ENCODE peak calls at places on chromosome 20, in five cellular contexts. T, L, O, K and D are unnamed samples.

GRCh38 chr20:40741507-40742106 is 52.6 kb upstream of the MAFB start:
- DNase-seq in T (peak), L (peak), O (peak), K (peak), D (no peak)

GRCh38 chr20:61253640-61254511 is 1.8 kb downstream of the CDH4 start:
- DNase-seq in T (peak), L (peak), O (no peak), K (no peak), D (no peak)

GRCh38 chr20:57179265-57179664 is 87.2 kb downstream of the BMP7 start:
- DNase-seq in T (peak), L (no peak), O (no peak), K (no peak), D (no peak)

GRCh38 chr20:49928411-49929141 is 7.6 kb upstream of the RNF114 start:
- DNase-seq in T (peak), L (peak), O (peak), K (peak), D (peak)

GRCh38 chr20:51462566-51463276 is 79.8 kb downstream of the NFATC2 start:
- DNase-seq in T (peak), L (no peak), O (no peak), K (no peak), D (no peak)

GRCh38 chr20:46330831-46331371 is 22.6 kb upstream of the CDH22 start:
- DNase-seq in T (no peak), L (no peak), O (no peak), K (no peak), D (no peak)

GRCh38 chr20:16922834-16923233 is 174.7 kb downstream of the OTOR start:
- DNase-seq in T (peak), L (peak), O (no peak), K (peak), D (no peak)

GRCh38 chr20:58818585-58819285 is 32.0 kb downstream of the GNAS-AS1 start:
- DNase-seq in T (no peak), L (peak), O (no peak), K (peak), D (no peak)

GRCh38 chr20:48823960-48824497 is 3.8 kb downstream of the PREX1 start:
- DNase-seq in T (peak), L (peak), O (no peak), K (peak), D (no peak)

GRCh38 chr20:32168184-32168910 is 39.2 kb downstream of the PLAGL2 start:
- DNase-seq in T (peak), L (peak), O (no peak), K (no peak), D (no peak)

GRCh38 chr20:10925767-10926166 is 252.0 kb upstream of the JAG1 start:
- DNase-seq in T (no peak), L (no peak), O (no peak), K (no peak), D (no peak)

GRCh38 chr20:44618318-44618731 is 33.2 kb downstream of the ADA start:
- DNase-seq in T (no peak), L (no peak), O (no peak), K (no peak), D (no peak)

GRCh38 chr20:62872184-62872862 is 10.7 kb upstream of the TCFL5 start:
- DNase-seq in T (no peak), L (no peak), O (no peak), K (no peak), D (no peak)

GRCh38 chr20:59810376-59811187 is 122.9 kb downstream of the SYCP2 start:
- DNase-seq in T (no peak), L (no peak), O (no peak), K (no peak), D (no peak)

GRCh38 chr20:18225652-18226051 is 62.7 kb upstream of the ZNF133 start:
- DNase-seq in T (peak), L (no peak), O (no peak), K (no peak), D (no peak)

GRCh38 chr20:46543033-46543432 is 7.4 kb downstream of the OCSTAMP start:
- DNase-seq in T (no peak), L (no peak), O (no peak), K (no peak), D (no peak)

GRCh38 chr20:38674178-38675133 is 49.8 kb upstream of the SLC32A1 start:
- DNase-seq in T (peak), L (peak), O (no peak), K (no peak), D (no peak)

GRCh38 chr20:36203861-36204260 is 32.4 kb upstream of the AAR2 start:
- DNase-seq in T (no peak), L (no peak), O (no peak), K (no peak), D (no peak)

GRCh38 chr20:17807670-17808069 is 107.9 kb downstream of the BANF2 start:
- DNase-seq in T (peak), L (no peak), O (no peak), K (no peak), D (no peak)

GRCh38 chr20:50919567-50919966 is 11.7 kb downstream of the ADNP start:
- DNase-seq in T (peak), L (no peak), O (no peak), K (no peak), D (no peak)

GRCh38 chr20:32564440-32564839 is 20.7 kb downstream of the NOL4L start:
- DNase-seq in T (no peak), L (no peak), O (no peak), K (no peak), D (no peak)

GRCh38 chr20:39936401-39936800 is 752.6 kb downstream of the MAFB start:
- DNase-seq in T (no peak), L (no peak), O (no peak), K (no peak), D (no peak)

GRCh38 chr20:44017211-44017610 is 102.6 kb downstream of the TOX2 start:
- DNase-seq in T (no peak), L (no peak), O (no peak), K (no peak), D (no peak)

GRCh38 chr20:46835418-46835817 is 59.2 kb upstream of the EYA2 start:
- DNase-seq in T (peak), L (no peak), O (no peak), K (no peak), D (no peak)

GRCh38 chr20:38420232-38421085 is 14.7 kb downstream of the SNHG17 start:
- DNase-seq in T (peak), L (no peak), O (no peak), K (no peak), D (no peak)

GRCh38 chr20:12847862-12848261 is 160.9 kb upstream of the SPTLC3 start:
- DNase-seq in T (peak), L (no peak), O (no peak), K (no peak), D (no peak)

GRCh38 chr20:1619861-1620444 is at the start of gene SIRPB1:
- DNase-seq in T (no peak), L (no peak), O (no peak), K (no peak), D (no peak)

GRCh38 chr20:63811491-63811875 is 19.6 kb downstream of the ZBTB46 start:
- DNase-seq in T (no peak), L (no peak), O (no peak), K (no peak), D (no peak)

GRCh38 chr20:43963872-43964791 is 49.5 kb downstream of the TOX2 start:
- DNase-seq in T (peak), L (no peak), O (no peak), K (no peak), D (peak)

GRCh38 chr20:59014680-59015389 is 4.4 kb upstream of the TUBB1 start:
- DNase-seq in T (no peak), L (no peak), O (no peak), K (no peak), D (no peak)

GRCh38 chr20:36040571-36040970 is 72.2 kb downstream of the CNBD2 start:
- DNase-seq in T (no peak), L (no peak), O (no peak), K (no peak), D (no peak)

GRCh38 chr20:5282561-5282960 is 34.2 kb downstream of the PROKR2 start:
- DNase-seq in T (no peak), L (no peak), O (no peak), K (no peak), D (no peak)